ENCODE peak calls at places on chromosomes 4 and X, in four cellular contexts. B is nephron progenitor cell, P is GM12878, H is K562. Z is an unnamed sample.

GRCh38 chr4:1793496-1793840 is 375 bp downstream of the FGFR3 start:
- DNase-seq in P (no peak), B (peak; percentile 68), H (no peak), Z (peak; percentile 31)

GRCh38 chrX:80550722-80551121 is 130.5 kb downstream of the TENT5D start:
- DNase-seq in P (no peak), B (no peak), H (peak; percentile 4), Z (peak; percentile 3)

GRCh38 chr4:107183155-107183774 is 147.2 kb upstream of the DKK2 start:
- DNase-seq in P (peak; percentile 3), H (peak; percentile 50), B (peak; percentile 36), Z (peak; percentile 41)

GRCh38 chr4:69594382-69594781 is 45.1 kb downstream of the UGT2A2 start:
- DNase-seq in P (no peak), H (no peak), B (no peak), Z (no peak)

GRCh38 chrX:43868791-43869190 is 13.5 kb downstream of the MAOB start:
- DNase-seq in H (no peak), P (no peak), B (no peak), Z (no peak)

GRCh38 chr4:112302320-112303274 is 5.4 kb downstream of the ALPK1 start:
- DNase-seq in P (no peak), H (no peak), B (no peak), Z (no peak)

GRCh38 chr4:47786958-47787370 is 50.9 kb downstream of the CORIN start:
- DNase-seq in P (peak; percentile 46), H (no peak), B (no peak), Z (no peak)

GRCh38 chr4:69058410-69059059 is 37.7 kb upstream of the UGT2B7 start:
- DNase-seq in P (no peak), H (no peak), B (no peak), Z (no peak)

GRCh38 chrX:49977319-49978090 is 55.1 kb downstream of the CLCN5 start:
- DNase-seq in B (no peak), H (no peak), P (peak; percentile 1), Z (no peak)

GRCh38 chr4:39770969-39771724 is 73.2 kb downstream of the UBE2K start:
- DNase-seq in P (no peak), B (no peak), H (no peak), Z (no peak)

GRCh38 chr4:144615182-144615581 is 30.8 kb upstream of the HHIP start:
- DNase-seq in H (no peak), B (no peak), P (no peak), Z (no peak)

GRCh38 chrX:109049416-109049815 is 313.1 kb upstream of the IRS4 start:
- DNase-seq in P (no peak), B (no peak), H (no peak), Z (no peak)

GRCh38 chr4:107780665-107781064 is 44.1 kb upstream of the SGMS2 start:
- DNase-seq in H (no peak), P (no peak), B (peak; percentile 13), Z (no peak)

GRCh38 chr4:142236268-142236667 is 599.9 kb downstream of the IL15 start:
- DNase-seq in H (no peak), P (no peak), B (no peak), Z (no peak)

GRCh38 chr4:148951346-148951745 is 509.1 kb upstream of the NR3C2 start:
- DNase-seq in B (no peak), H (no peak), P (no peak), Z (no peak)

GRCh38 chr4:1171306-1172227 is 816 bp downstream of the SPON2 start:
- DNase-seq in B (peak; percentile 64), H (no peak), P (no peak), Z (no peak)

GRCh38 chr4:93693141-93693540 is 135.4 kb upstream of the ATOH1 start:
- DNase-seq in B (no peak), H (no peak), P (no peak), Z (no peak)

GRCh38 chr4:57083107-57083506 is 27.1 kb downstream of the IGFBP7 start:
- DNase-seq in H (no peak), B (no peak), P (no peak), Z (no peak)

GRCh38 chr4:55169352-55169959 is 44.1 kb upstream of the KDR start:
- DNase-seq in P (no peak), B (no peak), H (no peak), Z (no peak)

GRCh38 chr4:139030614-139031235 is 15.1 kb downstream of the NOCT start:
- DNase-seq in H (peak; percentile 56), B (peak; percentile 71), P (peak; percentile 61), Z (peak; percentile 76)

GRCh38 chr4:66949424-66949823 is 595.9 kb downstream of the CENPC start:
- DNase-seq in P (no peak), B (no peak), H (no peak), Z (no peak)

GRCh38 chr4:133146574-133147198 is 2.4 kb upstream of the PCDH10 start:
- DNase-seq in P (no peak), H (peak; percentile 28), B (peak; percentile 77), Z (peak; percentile 78)

GRCh38 chr4:1644906-1645657 is 39.0 kb downstream of the FAM53A start:
- DNase-seq in B (peak; percentile 53), H (no peak), P (no peak), Z (no peak)

GRCh38 chrX:120604359-120604782 is 470 bp downstream of the MCTS1 start:
- DNase-seq in P (no peak), B (no peak), H (peak; percentile 36), Z (no peak)

GRCh38 chr4:147580396-147580795 is 36.8 kb upstream of the TMEM184C start:
- DNase-seq in B (no peak), H (no peak), P (no peak), Z (no peak)

GRCh38 chr4:178966644-178967043 is 1524.4 kb upstream of the AGA start:
- DNase-seq in P (no peak), H (no peak), B (no peak), Z (no peak)

GRCh38 chrX:71301195-71301924 is at the start of gene ITGB1BP2:
- DNase-seq in P (no peak), B (no peak), H (no peak), Z (no peak)

GRCh38 chr4:138522366-138522765 is 280.2 kb upstream of the SLC7A11 start:
- DNase-seq in B (no peak), H (no peak), P (no peak), Z (peak; percentile 11)

GRCh38 chr4:140744421-140744820 is 11.8 kb downstream of the TBC1D9 start:
- DNase-seq in H (no peak), P (no peak), B (no peak), Z (no peak)

GRCh38 chrX:124388562-124388961 is 42.2 kb downstream of the SH2D1A start:
- DNase-seq in B (peak; percentile 66), P (no peak), H (peak; percentile 49), Z (peak; percentile 56)

DNA sequence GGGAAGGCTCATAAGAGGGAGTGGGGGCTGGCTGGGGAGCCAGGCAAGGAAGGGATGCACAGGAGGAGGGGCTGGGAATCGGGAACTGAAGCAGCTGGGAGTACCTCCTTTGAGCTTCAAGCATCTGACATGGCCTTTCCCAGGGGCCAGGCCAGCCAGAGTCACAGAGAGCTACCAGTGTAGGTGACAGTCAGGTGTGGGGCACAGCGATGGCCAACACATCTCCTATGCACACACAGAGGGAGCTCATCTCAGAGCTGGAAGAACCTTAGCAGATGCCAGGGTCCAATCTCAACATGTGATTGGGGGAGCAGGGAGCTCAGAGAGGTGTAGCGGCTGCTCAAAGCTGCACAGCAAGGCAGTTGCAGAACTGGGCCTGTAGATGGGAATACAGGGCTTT is 143.7 kb downstream of the PJA1 start:
- DNase-seq in P (no peak), B (no peak), H (no peak), Z (no peak)
- TF ChIP-seq CTCF in P (no peak), B (no peak), H (no peak), Z (no peak)

GRCh38 chr4:152052431-152053057 is 291.7 kb upstream of the GATB start:
- DNase-seq in B (no peak), H (no peak), P (no peak), Z (no peak)

GRCh38 chr4:152054731-152055130 is 293.9 kb upstream of the GATB start:
- DNase-seq in P (no peak), B (no peak), H (no peak), Z (no peak)

GRCh38 chr4:152045781-152046571 is 285.2 kb upstream of the GATB start:
- DNase-seq in H (peak; percentile 38), B (peak; percentile 81), P (no peak), Z (peak; percentile 71)

GRCh38 chr4:152047451-152047850 is 286.6 kb upstream of the GATB start:
- DNase-seq in B (no peak), P (no peak), H (no peak), Z (no peak)

GRCh38 chr4:152050098-152050497 is 289.3 kb upstream of the GATB start:
- DNase-seq in B (no peak), H (no peak), P (no peak), Z (no peak)
- TF ChIP-seq CTCF in B (no peak), H (no peak), P (no peak), Z (no peak)

DNA sequence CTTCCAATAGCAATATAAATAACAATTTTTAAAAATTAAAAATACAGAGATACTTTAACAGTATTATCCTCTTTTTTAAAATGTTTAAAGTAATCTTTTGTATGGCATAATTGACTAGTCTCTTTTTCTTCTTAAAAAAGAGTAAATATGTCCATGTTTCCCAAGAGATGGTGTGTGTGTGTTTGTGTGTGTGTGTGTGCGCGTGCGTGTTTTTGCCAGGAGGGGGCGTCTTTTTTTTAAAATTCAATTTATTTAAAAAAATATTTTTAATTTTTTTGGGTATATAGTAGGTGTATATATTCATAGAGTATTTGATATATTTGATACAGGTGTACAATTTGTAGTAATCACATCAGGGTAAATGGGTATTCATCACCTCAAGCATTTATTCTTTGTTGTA is 1073.7 kb downstream of the PCDH7 start:
- DNase-seq in B (no peak), P (no peak), H (no peak), Z (no peak)
- TF ChIP-seq CTCF in B (peak; percentile 33), P (peak; percentile 7), H (no peak), Z (peak; percentile 66)

GRCh38 chr4:134867027-134867426 is 665.4 kb upstream of the PABPC4L start:
- DNase-seq in P (no peak), B (no peak), H (no peak), Z (no peak)
- TF ChIP-seq CTCF in P (no peak), B (no peak), H (no peak), Z (no peak)

DNA sequence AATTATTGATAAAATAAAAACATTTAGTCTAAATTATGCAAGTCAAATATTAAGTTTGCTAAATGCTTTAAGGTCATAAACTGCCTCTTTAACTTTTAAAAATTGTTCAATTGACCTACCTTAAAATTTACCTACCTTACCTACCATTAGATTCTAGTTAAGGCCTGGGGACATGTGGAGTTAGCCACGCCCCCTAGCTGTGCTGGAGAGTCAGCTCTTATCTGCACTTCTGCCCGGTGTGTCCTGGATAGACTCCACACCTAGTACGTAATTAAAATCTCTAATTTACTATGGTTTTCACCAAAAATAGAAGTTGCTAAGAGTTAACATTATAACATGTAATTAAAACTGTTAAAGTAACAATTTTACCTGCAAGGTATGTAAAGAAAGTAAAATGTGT is 22.7 kb downstream of the TENM3 start:
- DNase-seq in P (no peak), B (no peak), H (no peak), Z (no peak)
- TF ChIP-seq CTCF in P (peak; percentile 11), B (no peak), H (no peak), Z (no peak)

GRCh38 chrX:4265036-4265435 is 551.6 kb upstream of the PRKX start:
- DNase-seq in B (no peak), P (no peak), H (no peak), Z (no peak)

GRCh38 chrX:4263005-4263404 is 549.6 kb upstream of the PRKX start:
- DNase-seq in H (no peak), P (no peak), B (no peak), Z (no peak)

GRCh38 chrX:4268676-4269075 is 555.2 kb upstream of the PRKX start:
- DNase-seq in B (no peak), P (no peak), H (no peak), Z (no peak)
- TF ChIP-seq CTCF in B (no peak), P (no peak), H (no peak), Z (no peak)

Z was measured in endothelial cell.